ENCODE peak calls at places on chromosomes 3 and 15, in six cellular contexts. L, R, J, D, T and U are unnamed samples.
A peak's percentile ranks its signal among the peaks of the same experiment; 100 is the strongest.

GRCh38 chr15:82643992-82644391 is 3.2 kb downstream of the CPEB1 start:
- DNase-seq in J (no peak), L (no peak), D (no peak), T (peak; percentile 18), R (no peak), U (no peak)

GRCh38 chr3:14502472-14502871 is 37.7 kb downstream of the GRIP2 start:
- DNase-seq in J (no peak), R (no peak), D (no peak), L (no peak), T (no peak), U (no peak)

GRCh38 chr3:51336261-51336660 is 48.8 kb upstream of the MANF start:
- DNase-seq in R (no peak), D (no peak), T (peak; percentile 36), J (no peak), L (no peak), U (no peak)

GRCh38 chr3:43902415-43902814 is 211.7 kb downstream of the ABHD5 start:
- DNase-seq in L (no peak), R (no peak), J (no peak), D (no peak), T (no peak), U (no peak)

GRCh38 chr3:114584734-114585371 is 291.0 kb downstream of the TIGIT start:
- DNase-seq in R (no peak), T (no peak), L (no peak), D (no peak), J (peak; percentile 26), U (no peak)

GRCh38 chr3:127747751-127748521 is 74.4 kb downstream of the MGLL start:
- DNase-seq in R (no peak), T (no peak), L (peak; percentile 49), J (peak; percentile 82), D (peak; percentile 98), U (no peak)

GRCh38 chr3:138367912-138368311 is 19.5 kb downstream of the MRAS start:
- DNase-seq in D (no peak), J (peak; percentile 56), L (no peak), R (no peak), T (no peak), U (no peak)

GRCh38 chr3:65732060-65732933 is 306.4 kb downstream of the MAGI1 start:
- DNase-seq in T (peak; percentile 68), D (peak; percentile 86), J (peak; percentile 23), L (peak; percentile 42), R (no peak), U (peak; percentile 23)

GRCh38 chr3:190892328-190893011 is 30.0 kb upstream of the GMNC start:
- DNase-seq in D (no peak), T (peak; percentile 22), L (no peak), R (no peak), J (no peak), U (no peak)

GRCh38 chr3:9867106-9867505 is 12.9 kb downstream of the CIDEC start:
- DNase-seq in R (no peak), J (no peak), L (no peak), T (no peak), D (no peak), U (no peak)

GRCh38 chr3:172982731-172983364 is 158.2 kb downstream of the SPATA16 start:
- DNase-seq in R (no peak), T (peak; percentile 17), D (peak; percentile 1), L (no peak), J (no peak), U (no peak)

GRCh38 chr15:66706225-66706732 is 4.2 kb downstream of the SMAD6 start:
- DNase-seq in L (no peak), D (peak; percentile 90), J (no peak), R (no peak), T (no peak), U (no peak)

GRCh38 chr3:170178631-170179030 is 2.9 kb downstream of the PHC3 start:
- DNase-seq in D (no peak), L (no peak), R (peak; percentile 38), J (no peak), T (no peak), U (peak; percentile 63)

GRCh38 chr3:29697989-29698388 is 417.1 kb downstream of the RBMS3 start:
- DNase-seq in T (no peak), J (no peak), D (no peak), L (no peak), R (no peak), U (no peak)

GRCh38 chr15:75945953-75946352 is 42.3 kb downstream of the FBXO22 start:
- DNase-seq in D (no peak), R (no peak), J (no peak), L (no peak), T (no peak), U (no peak)

GRCh38 chr15:98881526-98882517 is 125.8 kb downstream of the PGPEP1L start:
- DNase-seq in T (peak; percentile 50), R (no peak), J (no peak), D (peak; percentile 40), L (no peak), U (no peak)